ENCODE peak calls at places on chromosomes 4 and X, in seven cellular contexts. I is neural progenitor cell, P is SK-N-SH, O is GM23248, W is hepatocyte, K is PC-3, S is HCT116. R is an unnamed sample.

GRCh38 chr4:150315175-150315574 is 236.9 kb downstream of the DCLK2 start:
- DNase-seq in I (no peak), P (no peak), O (no peak), W (no peak), K (no peak), S (no peak), R (no peak)

GRCh38 chr4:136918772-136919171 is 613.5 kb downstream of the PCDH18 start:
- DNase-seq in I (no peak), P (no peak), O (no peak), W (no peak), K (peak; percentile 11), S (no peak), R (no peak)

GRCh38 chrX:41116948-41117347 is 31.7 kb downstream of the USP9X start:
- DNase-seq in I (no peak), P (no peak), O (no peak), W (no peak), K (peak; percentile 4), S (no peak), R (peak; percentile 39)

GRCh38 chr4:186554485-186554884 is 882 bp downstream of the MTNR1A start:
- DNase-seq in I (peak; percentile 72), P (no peak), O (peak; percentile 41), W (peak; percentile 26), K (peak; percentile 46), S (peak; percentile 37), R (no peak)

GRCh38 chrX:129686422-129686948 is 31.7 kb upstream of the APLN start:
- DNase-seq in I (no peak), P (no peak), O (peak; percentile 57), W (no peak), K (no peak), S (no peak), R (no peak)

GRCh38 chrX:45007598-45007997 is 134.6 kb downstream of the KDM6A start:
- DNase-seq in I (no peak), P (no peak), O (no peak), W (no peak), K (no peak), S (no peak), R (peak; percentile 1)

GRCh38 chrX:129768586-129769466 is 10.9 kb upstream of the SASH3 start:
- DNase-seq in I (no peak), P (no peak), O (no peak), W (no peak), K (no peak), S (no peak), R (no peak)

GRCh38 chr4:105179539-105180401 is 33.1 kb downstream of the TET2 start:
- DNase-seq in I (no peak), P (no peak), O (no peak), W (peak; percentile 30), K (no peak), S (no peak), R (no peak)

GRCh38 chr4:145839151-145839550 is 99.5 kb downstream of the ZNF827 start:
- DNase-seq in I (no peak), P (no peak), O (no peak), W (no peak), K (no peak), S (no peak), R (no peak)

GRCh38 chrX:134173541-134174272 is 63.3 kb upstream of the CCDC160 start:
- DNase-seq in I (peak; percentile 77), P (peak; percentile 22), O (no peak), W (no peak), K (no peak), S (no peak), R (no peak)

GRCh38 chr4:124934921-124935320 is 222.4 kb upstream of the ANKRD50 start:
- DNase-seq in I (peak; percentile 20), P (no peak), O (no peak), W (no peak), K (no peak), S (no peak), R (no peak)

GRCh38 chr4:2832981-2833670 is 10.5 kb upstream of the ADD1 start:
- DNase-seq in I (no peak), P (no peak), O (no peak), W (no peak), K (no peak), S (no peak), R (no peak)

GRCh38 chr4:115851918-115852766 is 738.7 kb upstream of the NDST4 start:
- DNase-seq in I (peak; percentile 84), P (peak; percentile 14), O (peak; percentile 56), W (peak; percentile 86), K (peak; percentile 59), S (peak; percentile 51), R (peak; percentile 58)

GRCh38 chr4:85548116-85548515 is 73.2 kb downstream of the ARHGAP24 start:
- DNase-seq in I (no peak), P (peak; percentile 6), O (no peak), W (no peak), K (no peak), S (no peak), R (peak; percentile 10)

GRCh38 chrX:153755136-153755535 is 8.9 kb upstream of the PLXNB3 start:
- DNase-seq in I (no peak), P (no peak), O (no peak), W (no peak), K (no peak), S (no peak), R (no peak)

GRCh38 chr4:182645511-182645910 is 271.7 kb downstream of the DCTD start:
- DNase-seq in I (no peak), P (no peak), O (no peak), W (no peak), K (no peak), S (no peak), R (no peak)

GRCh38 chr4:16692493-16692892 is 206.0 kb downstream of the LDB2 start:
- DNase-seq in I (no peak), P (no peak), O (peak; percentile 77), W (no peak), K (no peak), S (no peak), R (no peak)

GRCh38 chr4:60619531-60620305 is 580.4 kb upstream of the ADGRL3 start:
- DNase-seq in I (no peak), P (no peak), O (no peak), W (no peak), K (no peak), S (no peak), R (no peak)

GRCh38 chr4:157244348-157244747 is 23.8 kb downstream of the GRIA2 start:
- DNase-seq in I (no peak), P (no peak), O (no peak), W (no peak), K (no peak), S (no peak), R (no peak)

GRCh38 chrX:120617996-120618630 is 11.7 kb downstream of the C1GALT1C1 start:
- DNase-seq in I (no peak), P (no peak), O (no peak), W (no peak), K (no peak), S (no peak), R (no peak)

GRCh38 chr4:105483840-105484239 is 10.0 kb upstream of the PPA2 start:
- DNase-seq in I (no peak), P (no peak), O (no peak), W (no peak), K (no peak), S (no peak), R (no peak)

GRCh38 chr4:8261851-8262535 is 7.6 kb upstream of the HTRA3 start:
- DNase-seq in I (no peak), P (no peak), O (no peak), W (no peak), K (no peak), S (no peak), R (no peak)

GRCh38 chrX:2764766-2765666 is 13.2 kb downstream of the XG start:
- DNase-seq in I (no peak), P (no peak), O (no peak), W (no peak), K (no peak), S (no peak), R (no peak)

GRCh38 chrX:15686818-15687685 is 22.4 kb upstream of the CLTRN start:
- DNase-seq in I (peak; percentile 80), P (peak; percentile 63), O (peak; percentile 63), W (peak; percentile 84), K (peak; percentile 81), S (peak; percentile 8), R (peak; percentile 63)

GRCh38 chr4:373062-373839 is 35.6 kb downstream of the ZNF141 start:
- DNase-seq in I (no peak), P (no peak), O (no peak), W (no peak), K (no peak), S (no peak), R (no peak)

DNA sequence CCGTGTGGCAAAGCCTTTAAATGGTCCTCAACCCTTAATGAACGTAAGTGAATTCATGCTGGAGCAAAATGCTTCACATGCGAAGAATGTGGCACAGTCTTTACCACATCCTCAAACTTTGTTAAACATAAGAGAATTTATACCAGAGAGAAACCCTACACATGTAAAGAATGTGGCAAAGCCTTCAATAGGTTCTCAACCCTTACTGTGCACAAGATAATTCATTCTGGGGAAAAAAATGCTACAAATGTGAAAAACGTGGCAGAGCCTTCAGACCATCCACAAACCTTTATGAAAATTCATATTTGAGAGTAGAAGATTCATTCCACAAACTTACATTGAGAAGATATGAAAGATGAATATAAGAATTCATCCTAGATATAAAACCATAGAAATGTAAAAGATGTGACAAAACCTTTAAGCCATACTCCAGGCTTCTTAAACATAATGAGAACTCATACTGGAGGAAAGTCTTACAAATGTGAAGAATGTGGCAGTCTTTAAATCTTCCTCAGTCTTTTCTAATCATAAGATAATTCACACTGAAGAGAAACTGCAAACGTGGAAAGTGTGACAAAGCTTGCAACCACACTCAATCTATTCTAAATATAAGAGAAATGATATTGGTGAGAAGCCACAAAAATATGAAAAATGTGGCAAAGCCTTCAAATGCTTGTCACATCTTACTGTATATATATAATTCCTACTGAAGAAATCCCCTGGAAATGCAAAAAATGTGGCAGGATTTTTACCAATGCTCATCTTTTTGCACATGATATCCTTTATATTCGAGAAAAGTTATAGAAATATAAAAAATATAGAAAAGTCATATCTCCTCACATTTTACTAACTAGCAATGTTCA is 36.9 kb downstream of the ZNF141 start:
- DNase-seq in I (no peak), P (no peak), O (no peak), W (no peak), K (no peak), S (no peak), R (no peak)
- H3K9me3 ChIP-seq in I (peaks cover 86% of the 10 kb centered on the region), P (peaks cover 70% of the 10 kb centered on the region), O (peaks cover 39% of the 10 kb centered on the region), W (peaks cover 76% of the 10 kb centered on the region), K (peaks cover 61% of the 10 kb centered on the region), S (peaks cover 37% of the 10 kb centered on the region), R (peaks cover 71% of the 10 kb centered on the region)

GRCh38 chr4:86892639-86892965 is 380 bp upstream of the C4orf36 start:
- DNase-seq in I (no peak), P (no peak), O (peak; percentile 43), W (no peak), K (no peak), S (no peak), R (no peak)
- H3K27ac ChIP-seq in I (peak overlapping the region; percentile 57), P (no peak overlapping the region), O (no peak overlapping the region), W (peak overlapping the region; percentile 93), K (peak overlapping the region; percentile 87), S (peak overlapping the region; percentile 71), R (no peak overlapping the region)

GRCh38 chr4:134364928-134365327 is 163.3 kb upstream of the PABPC4L start:
- DNase-seq in I (no peak), P (no peak), O (no peak), W (no peak), K (no peak), S (no peak), R (no peak)
- TF ChIP-seq EZH2phosphoT487 in I (no peak), P (no peak), O (no peak), W (no peak), K (no peak), S (no peak), R (no peak)

DNA sequence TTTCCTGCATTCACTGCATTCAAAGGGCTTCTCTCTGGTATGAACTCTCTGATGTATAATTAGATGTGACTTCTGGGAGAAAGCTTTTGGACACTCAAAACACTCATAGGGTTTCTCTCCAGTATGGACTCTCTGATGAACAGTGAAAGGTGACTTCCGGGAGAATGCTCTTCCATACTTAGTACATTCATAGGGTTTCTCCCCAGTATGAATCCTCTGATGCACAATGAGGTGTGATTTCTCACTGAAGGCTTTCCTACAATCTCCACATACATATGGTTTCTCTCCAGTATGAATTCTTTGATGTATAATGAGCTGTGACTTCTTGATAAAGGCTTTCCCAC is 12.2 kb downstream of the ZNF630 start:
- DNase-seq in I (no peak), P (no peak), O (no peak), W (no peak), K (no peak), S (no peak), R (no peak)
- H3K9me3 ChIP-seq in I (peaks cover 13% of the 10 kb centered on the region), P (no peaks in the 10 kb centered on the region), O (no peaks in the 10 kb centered on the region), W (peaks cover 5% of the 10 kb centered on the region), K (peaks cover 3% of the 10 kb centered on the region), S (no peaks in the 10 kb centered on the region), R (no peaks in the 10 kb centered on the region)